ENCODE peak calls at places on chromosomes 16 and 17, in seven cellular contexts. One of them, this sample, is unnamed.

GRCh38 chr17:27609606-27610303 is 21.2 kb upstream of the LGALS9 start:
- DNase-seq in GM12878: no peak
- DNase-seq in K562: peak
- DNase-seq in GM12891: no peak
- DNase-seq in H1: no peak
- DNase-seq in HepG2: peak
- DNase-seq in SK-N-SH: peak
- DNase-seq in this sample: no peak

GRCh38 chr17:75517277-75517865 is 1.0 kb downstream of the TSEN54 start:
- DNase-seq in GM12878: no peak
- DNase-seq in K562: no peak
- DNase-seq in GM12891: no peak
- DNase-seq in H1: no peak
- DNase-seq in HepG2: no peak
- DNase-seq in SK-N-SH: peak
- DNase-seq in this sample: no peak

GRCh38 chr16:4692460-4693295 is 684 bp upstream of the NUDT16L1 start:
- DNase-seq in GM12878: no peak
- DNase-seq in K562: peak
- DNase-seq in GM12891: no peak
- DNase-seq in H1: no peak
- DNase-seq in HepG2: no peak
- DNase-seq in SK-N-SH: peak
- DNase-seq in this sample: no peak

GRCh38 chr17:74190154-74190553 is 13.3 kb upstream of the RPL38 start:
- DNase-seq in GM12878: no peak
- DNase-seq in K562: peak
- DNase-seq in GM12891: no peak
- DNase-seq in H1: no peak
- DNase-seq in HepG2: peak
- DNase-seq in SK-N-SH: peak
- DNase-seq in this sample: no peak

GRCh38 chr17:8421571-8421970 is 14.1 kb upstream of the NDEL1 start:
- DNase-seq in GM12878: no peak
- DNase-seq in K562: no peak
- DNase-seq in GM12891: no peak
- DNase-seq in H1: no peak
- DNase-seq in HepG2: no peak
- DNase-seq in SK-N-SH: no peak
- DNase-seq in this sample: no peak

GRCh38 chr17:29084476-29085148 is 41.7 kb downstream of the PIPOX start:
- DNase-seq in GM12878: no peak
- DNase-seq in K562: no peak
- DNase-seq in GM12891: no peak
- DNase-seq in H1: no peak
- DNase-seq in HepG2: no peak
- DNase-seq in SK-N-SH: peak
- DNase-seq in this sample: no peak

GRCh38 chr17:8800656-8801055 is 1.5 kb upstream of the MFSD6L start:
- DNase-seq in GM12878: no peak
- DNase-seq in K562: no peak
- DNase-seq in GM12891: no peak
- DNase-seq in H1: peak
- DNase-seq in HepG2: no peak
- DNase-seq in SK-N-SH: no peak
- DNase-seq in this sample: no peak

GRCh38 chr16:67542464-67542863 is 13.8 kb downstream of the RIPOR1 start:
- DNase-seq in GM12878: no peak
- DNase-seq in K562: peak
- DNase-seq in GM12891: peak
- DNase-seq in H1: peak
- DNase-seq in HepG2: no peak
- DNase-seq in SK-N-SH: peak
- DNase-seq in this sample: peak

GRCh38 chr17:42623732-42624596 is 14.5 kb downstream of the TUBG1 start:
- DNase-seq in GM12878: no peak
- DNase-seq in K562: peak
- DNase-seq in GM12891: no peak
- DNase-seq in H1: no peak
- DNase-seq in HepG2: no peak
- DNase-seq in SK-N-SH: no peak
- DNase-seq in this sample: no peak

GRCh38 chr16:89449726-89450335 is 40.5 kb downstream of the ANKRD11 start:
- DNase-seq in GM12878: no peak
- DNase-seq in K562: no peak
- DNase-seq in GM12891: no peak
- DNase-seq in H1: no peak
- DNase-seq in HepG2: no peak
- DNase-seq in SK-N-SH: no peak
- DNase-seq in this sample: no peak

GRCh38 chr16:72536673-72537435 is 364.9 kb upstream of the PMFBP1 start:
- DNase-seq in GM12878: no peak
- DNase-seq in K562: no peak
- DNase-seq in GM12891: no peak
- DNase-seq in H1: no peak
- DNase-seq in HepG2: no peak
- DNase-seq in SK-N-SH: no peak
- DNase-seq in this sample: no peak

GRCh38 chr17:78179372-78179771 is 7.5 kb downstream of the TK1 start:
- DNase-seq in GM12878: no peak
- DNase-seq in K562: no peak
- DNase-seq in GM12891: no peak
- DNase-seq in H1: no peak
- DNase-seq in HepG2: no peak
- DNase-seq in SK-N-SH: no peak
- DNase-seq in this sample: no peak

GRCh38 chr16:23683487-23683886 is 4.8 kb downstream of the PLK1 start:
- DNase-seq in GM12878: no peak
- DNase-seq in K562: no peak
- DNase-seq in GM12891: no peak
- DNase-seq in H1: no peak
- DNase-seq in HepG2: no peak
- DNase-seq in SK-N-SH: no peak
- DNase-seq in this sample: no peak
- TF ChIP-seq POLR2AphosphoS5 in GM12878: no peak
- TF ChIP-seq POLR2AphosphoS5 in K562: no peak
- TF ChIP-seq POLR2AphosphoS5 in GM12891: no peak
- TF ChIP-seq POLR2AphosphoS5 in H1: peak
- TF ChIP-seq POLR2AphosphoS5 in HepG2: no peak
- TF ChIP-seq POLR2AphosphoS5 in SK-N-SH: no peak
- TF ChIP-seq POLR2AphosphoS5 in this sample: no peak

GRCh38 chr17:81102869-81103268 is 62.4 kb upstream of the PVALEF start:
- DNase-seq in GM12878: no peak
- DNase-seq in K562: no peak
- DNase-seq in GM12891: no peak
- DNase-seq in H1: no peak
- DNase-seq in HepG2: no peak
- DNase-seq in SK-N-SH: no peak
- DNase-seq in this sample: no peak
- TF ChIP-seq TAF1 in GM12878: no peak
- TF ChIP-seq TAF1 in K562: no peak
- TF ChIP-seq TAF1 in GM12891: no peak
- TF ChIP-seq TAF1 in H1: no peak
- TF ChIP-seq TAF1 in HepG2: no peak
- TF ChIP-seq TAF1 in SK-N-SH: no peak
- TF ChIP-seq TAF1 in this sample: no peak

GRCh38 chr16:2835638-2836493 is 5.8 kb downstream of the ZG16B start:
- DNase-seq in GM12878: no peak
- DNase-seq in K562: no peak
- DNase-seq in GM12891: no peak
- DNase-seq in H1: no peak
- DNase-seq in HepG2: peak
- DNase-seq in SK-N-SH: no peak
- DNase-seq in this sample: no peak
- TF ChIP-seq POLR2AphosphoS5 in GM12878: no peak
- TF ChIP-seq POLR2AphosphoS5 in K562: no peak
- TF ChIP-seq POLR2AphosphoS5 in GM12891: no peak
- TF ChIP-seq POLR2AphosphoS5 in H1: no peak
- TF ChIP-seq POLR2AphosphoS5 in HepG2: no peak
- TF ChIP-seq POLR2AphosphoS5 in SK-N-SH: peak
- TF ChIP-seq POLR2AphosphoS5 in this sample: no peak

DNA sequence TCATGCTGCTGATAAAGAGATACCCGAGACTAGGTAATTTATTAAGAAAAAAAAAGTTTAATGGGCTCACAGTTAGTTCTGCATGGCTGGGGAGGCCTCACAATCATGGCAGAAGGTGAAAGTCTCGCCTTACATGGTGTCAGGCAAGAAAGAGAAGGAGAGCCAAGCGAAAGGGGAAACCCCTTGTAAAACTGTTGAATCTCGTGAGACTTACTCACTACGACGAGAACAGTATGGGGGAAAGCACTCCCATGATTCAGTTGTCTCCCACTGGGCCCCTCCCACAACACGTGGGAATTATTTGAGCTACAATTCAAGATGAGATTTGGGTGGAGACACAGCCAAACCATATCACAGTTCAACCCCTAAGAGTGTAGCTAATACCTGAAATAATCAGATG is 181.5 kb downstream of the PRKCA start:
- DNase-seq in GM12878: no peak
- DNase-seq in K562: no peak
- DNase-seq in GM12891: no peak
- DNase-seq in H1: no peak
- DNase-seq in HepG2: no peak
- DNase-seq in SK-N-SH: no peak
- DNase-seq in this sample: no peak
- TF ChIP-seq TAF1 in GM12878: no peak
- TF ChIP-seq TAF1 in K562: no peak
- TF ChIP-seq TAF1 in GM12891: no peak
- TF ChIP-seq TAF1 in H1: no peak
- TF ChIP-seq TAF1 in HepG2: no peak
- TF ChIP-seq TAF1 in SK-N-SH: no peak
- TF ChIP-seq TAF1 in this sample: no peak

GRCh38 chr16:85037050-85037410 is 9.4 kb downstream of the KIAA0513 start:
- DNase-seq in GM12878: no peak
- DNase-seq in K562: peak
- DNase-seq in GM12891: no peak
- DNase-seq in H1: no peak
- DNase-seq in HepG2: no peak
- DNase-seq in SK-N-SH: no peak
- DNase-seq in this sample: no peak
- TF ChIP-seq POLR2AphosphoS5 in GM12878: no peak
- TF ChIP-seq POLR2AphosphoS5 in K562: no peak
- TF ChIP-seq POLR2AphosphoS5 in GM12891: no peak
- TF ChIP-seq POLR2AphosphoS5 in H1: no peak
- TF ChIP-seq POLR2AphosphoS5 in HepG2: no peak
- TF ChIP-seq POLR2AphosphoS5 in SK-N-SH: no peak
- TF ChIP-seq POLR2AphosphoS5 in this sample: no peak

DNA sequence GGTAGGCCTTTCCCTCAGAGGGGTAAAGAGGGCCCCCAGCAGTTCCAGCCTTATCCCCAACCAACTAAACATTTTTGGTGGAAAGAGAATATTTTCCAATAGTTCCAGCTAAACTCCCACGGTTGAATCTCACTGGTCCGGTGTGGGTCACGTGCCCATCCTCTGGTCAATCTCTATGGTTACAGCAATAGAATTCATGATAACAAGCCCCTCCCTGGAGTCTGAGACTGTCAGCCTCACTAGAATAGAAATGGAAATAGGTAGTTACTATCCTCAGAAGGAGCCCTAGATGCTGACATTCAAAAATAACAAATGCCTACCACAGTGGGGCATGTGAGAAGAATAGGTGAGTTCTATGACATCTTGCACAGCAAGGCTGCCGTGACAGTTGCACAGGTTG is 37.5 kb upstream of the LITAF start:
- DNase-seq in GM12878: no peak
- DNase-seq in K562: peak
- DNase-seq in GM12891: no peak
- DNase-seq in H1: no peak
- DNase-seq in HepG2: no peak
- DNase-seq in SK-N-SH: no peak
- DNase-seq in this sample: no peak
- TF ChIP-seq TAF1 in GM12878: no peak
- TF ChIP-seq TAF1 in K562: no peak
- TF ChIP-seq TAF1 in GM12891: no peak
- TF ChIP-seq TAF1 in H1: no peak
- TF ChIP-seq TAF1 in HepG2: no peak
- TF ChIP-seq TAF1 in SK-N-SH: no peak
- TF ChIP-seq TAF1 in this sample: no peak

GRCh38 chr16:25291580-25291979 is 33.9 kb upstream of the ZKSCAN2 start:
- DNase-seq in GM12878: no peak
- DNase-seq in K562: no peak
- DNase-seq in GM12891: no peak
- DNase-seq in H1: no peak
- DNase-seq in HepG2: no peak
- DNase-seq in SK-N-SH: no peak
- DNase-seq in this sample: no peak
- TF ChIP-seq POLR2AphosphoS5 in GM12878: no peak
- TF ChIP-seq POLR2AphosphoS5 in K562: no peak
- TF ChIP-seq POLR2AphosphoS5 in GM12891: no peak
- TF ChIP-seq POLR2AphosphoS5 in H1: no peak
- TF ChIP-seq POLR2AphosphoS5 in HepG2: no peak
- TF ChIP-seq POLR2AphosphoS5 in SK-N-SH: no peak
- TF ChIP-seq POLR2AphosphoS5 in this sample: no peak

GRCh38 chr17:888998-889401 is 90.6 kb downstream of the NXN start:
- DNase-seq in GM12878: peak
- DNase-seq in K562: no peak
- DNase-seq in GM12891: no peak
- DNase-seq in H1: no peak
- DNase-seq in HepG2: no peak
- DNase-seq in SK-N-SH: no peak
- DNase-seq in this sample: no peak
- TF ChIP-seq TAF1 in GM12878: no peak
- TF ChIP-seq TAF1 in K562: no peak
- TF ChIP-seq TAF1 in GM12891: no peak
- TF ChIP-seq TAF1 in H1: no peak
- TF ChIP-seq TAF1 in HepG2: no peak
- TF ChIP-seq TAF1 in SK-N-SH: no peak
- TF ChIP-seq TAF1 in this sample: no peak

GRCh38 chr17:55728361-55728760 is 5.7 kb upstream of the TMEM100 start:
- DNase-seq in GM12878: no peak
- DNase-seq in K562: no peak
- DNase-seq in GM12891: no peak
- DNase-seq in H1: no peak
- DNase-seq in HepG2: no peak
- DNase-seq in SK-N-SH: no peak
- DNase-seq in this sample: no peak

GRCh38 chr17:55727920-55728319 is 5.3 kb upstream of the TMEM100 start:
- DNase-seq in GM12878: no peak
- DNase-seq in K562: no peak
- DNase-seq in GM12891: no peak
- DNase-seq in H1: no peak
- DNase-seq in HepG2: no peak
- DNase-seq in SK-N-SH: no peak
- DNase-seq in this sample: no peak

GRCh38 chr17:55730380-55730779 is 7.7 kb upstream of the TMEM100 start:
- DNase-seq in GM12878: no peak
- DNase-seq in K562: no peak
- DNase-seq in GM12891: no peak
- DNase-seq in H1: no peak
- DNase-seq in HepG2: no peak
- DNase-seq in SK-N-SH: no peak
- DNase-seq in this sample: no peak

GRCh38 chr17:55729484-55729883 is 6.8 kb upstream of the TMEM100 start:
- DNase-seq in GM12878: no peak
- DNase-seq in K562: no peak
- DNase-seq in GM12891: no peak
- DNase-seq in H1: no peak
- DNase-seq in HepG2: no peak
- DNase-seq in SK-N-SH: no peak
- DNase-seq in this sample: no peak

DNA sequence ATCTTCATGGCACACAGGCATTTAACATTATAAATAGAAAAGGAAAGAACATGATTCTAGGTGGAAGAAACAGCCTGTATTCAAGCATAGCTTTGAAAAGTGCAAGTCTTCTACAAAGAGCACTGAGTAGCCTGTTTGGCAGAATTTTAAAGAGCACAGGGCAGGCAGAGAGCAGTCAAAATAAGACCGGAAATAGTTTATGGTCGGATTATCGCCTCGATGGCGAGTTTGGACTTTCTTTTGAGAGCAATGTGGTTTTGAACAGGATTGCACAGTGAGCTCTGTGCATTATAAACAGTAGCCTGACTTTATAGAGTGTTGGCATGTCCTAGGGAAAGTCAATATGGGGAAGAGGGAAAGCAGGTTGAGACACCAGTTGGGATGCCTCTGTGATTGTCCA is 6.2 kb upstream of the TMEM100 start:
- DNase-seq in GM12878: no peak
- DNase-seq in K562: no peak
- DNase-seq in GM12891: no peak
- DNase-seq in H1: no peak
- DNase-seq in HepG2: no peak
- DNase-seq in SK-N-SH: no peak
- DNase-seq in this sample: no peak
- TF ChIP-seq POLR2AphosphoS5 in GM12878: no peak
- TF ChIP-seq POLR2AphosphoS5 in K562: no peak
- TF ChIP-seq POLR2AphosphoS5 in GM12891: no peak
- TF ChIP-seq POLR2AphosphoS5 in H1: no peak
- TF ChIP-seq POLR2AphosphoS5 in HepG2: no peak
- TF ChIP-seq POLR2AphosphoS5 in SK-N-SH: no peak
- TF ChIP-seq POLR2AphosphoS5 in this sample: no peak

This sample was measured in GM12892.